ENCODE peak calls at places on chromosomes 1 and 21, in nine cellular contexts. V is stomach, A is GM10248, W is progenitor cell of endocrine pancreas, L is psoas muscle, I is HCT116, J is IMR-90, G is pancreas, F is GM13977. E is an unnamed sample.

GRCh38 chr1:70043806-70044205 is 161.6 kb downstream of the LRRC40 start:
- DNase-seq in V (no peak), A (no peak), W (no peak), L (no peak), I (no peak), J (peak; percentile 64), G (no peak), F (no peak), E (no peak)

GRCh38 chr1:204323887-204324286 is 35.8 kb downstream of the PLEKHA6 start:
- DNase-seq in V (no peak), A (no peak), W (no peak), L (no peak), I (no peak), J (peak; percentile 88), G (no peak), F (no peak), E (no peak)

GRCh38 chr1:229328598-229329362 is 14.1 kb downstream of the CCSAP start:
- DNase-seq in V (no peak), A (no peak), W (no peak), L (no peak), I (no peak), J (no peak), G (no peak), F (no peak), E (no peak)

GRCh38 chr1:117142200-117142599 is 20.7 kb upstream of the TRIM45 start:
- DNase-seq in V (no peak), A (no peak), W (no peak), L (no peak), I (no peak), J (peak; percentile 94), G (no peak), F (no peak), E (no peak)

GRCh38 chr1:204513117-204513716 is 3.0 kb upstream of the MDM4 start:
- DNase-seq in V (no peak), A (peak; percentile 69), W (no peak), L (no peak), I (no peak), J (no peak), G (no peak), F (peak; percentile 67), E (peak; percentile 68)

GRCh38 chr21:45487161-45487806 is 55.0 kb downstream of the SLC19A1 start:
- DNase-seq in V (no peak), A (no peak), W (no peak), L (no peak), I (no peak), J (no peak), G (no peak), F (no peak), E (no peak)

GRCh38 chr21:42299324-42300044 is 15.7 kb downstream of the TFF3 start:
- DNase-seq in V (no peak), A (no peak), W (no peak), L (no peak), I (no peak), J (no peak), G (no peak), F (no peak), E (no peak)

GRCh38 chr1:208007938-208008342 is 97.0 kb upstream of the CD34 start:
- DNase-seq in V (no peak), A (no peak), W (no peak), L (no peak), I (no peak), J (peak; percentile 61), G (no peak), F (no peak), E (no peak)

GRCh38 chr1:70509996-70510876 is 99.2 kb downstream of the CTH start:
- DNase-seq in V (no peak), A (peak; percentile 56), W (no peak), L (no peak), I (peak; percentile 59), J (peak; percentile 95), G (no peak), F (peak; percentile 57), E (peak; percentile 53)

GRCh38 chr1:168706376-168706995 is 22.5 kb downstream of the DPT start:
- DNase-seq in V (no peak), A (no peak), W (no peak), L (no peak), I (no peak), J (no peak), G (no peak), F (no peak), E (no peak)

GRCh38 chr21:34603002-34603709 is 11.8 kb downstream of the RCAN1 start:
- DNase-seq in V (peak; percentile 89), A (peak; percentile 78), W (peak; percentile 68), L (peak; percentile 84), I (no peak), J (peak; percentile 70), G (peak; percentile 83), F (peak; percentile 70), E (peak; percentile 79)

GRCh38 chr1:229272164-229273158 is 1.6 kb downstream of the RAB4A start:
- DNase-seq in V (no peak), A (no peak), W (no peak), L (no peak), I (no peak), J (no peak), G (no peak), F (no peak), E (no peak)

GRCh38 chr1:27011058-27011764 is 1.4 kb downstream of the TENT5B start:
- DNase-seq in V (peak; percentile 58), A (no peak), W (peak; percentile 39), L (peak; percentile 35), I (peak; percentile 54), J (peak; percentile 88), G (peak; percentile 54), F (no peak), E (no peak)

GRCh38 chr1:202750761-202751160 is 40.5 kb upstream of the SYT2 start:
- DNase-seq in V (no peak), A (no peak), W (no peak), L (no peak), I (no peak), J (no peak), G (no peak), F (no peak), E (no peak)

GRCh38 chr1:41003640-41004220 is 17.8 kb downstream of the SLFNL1 start:
- DNase-seq in V (peak; percentile 93), A (peak; percentile 83), W (no peak), L (peak; percentile 93), I (peak; percentile 92), J (peak; percentile 100), G (peak; percentile 75), F (peak; percentile 86), E (peak; percentile 80)
- TF ChIP-seq CTCF in V (no peak), A (peak; percentile 57), W (no peak), L (peak; percentile 55), I (peak; percentile 50), J (peak; percentile 68), G (no peak), F (peak; percentile 66), E (peak; percentile 50)

GRCh38 chr1:23810818-23811420 is 10.4 kb upstream of the GALE start:
- DNase-seq in V (peak; percentile 59), A (peak; percentile 75), W (no peak), L (no peak), I (no peak), J (peak; percentile 16), G (no peak), F (peak; percentile 70), E (peak; percentile 73)
- TF ChIP-seq CTCF in V (peak; percentile 27), A (peak; percentile 76), W (peak; percentile 61), L (peak; percentile 54), I (peak; percentile 56), J (peak; percentile 55), G (peak; percentile 49), F (peak; percentile 90), E (peak; percentile 74)

GRCh38 chr1:22057861-22058260 is 5.4 kb downstream of the CDC42 start:
- DNase-seq in V (no peak), A (no peak), W (no peak), L (no peak), I (no peak), J (no peak), G (no peak), F (no peak), E (no peak)
- TF ChIP-seq CTCF in V (no peak), A (no peak), W (no peak), L (no peak), I (no peak), J (no peak), G (no peak), F (no peak), E (no peak)

GRCh38 chr1:219834247-219834917 is 94.0 kb downstream of the SLC30A10 start:
- DNase-seq in V (no peak), A (no peak), W (no peak), L (no peak), I (no peak), J (no peak), G (no peak), F (no peak), E (no peak)

GRCh38 chr1:219837274-219837993 is 90.9 kb downstream of the SLC30A10 start:
- DNase-seq in V (no peak), A (peak; percentile 45), W (no peak), L (no peak), I (peak; percentile 60), J (peak; percentile 54), G (no peak), F (peak; percentile 50), E (peak; percentile 47)

GRCh38 chr1:219833214-219833816 is 95.0 kb downstream of the SLC30A10 start:
- DNase-seq in V (no peak), A (no peak), W (no peak), L (no peak), I (no peak), J (no peak), G (no peak), F (no peak), E (no peak)

GRCh38 chr1:219837994-219838294 is 90.4 kb downstream of the SLC30A10 start:
- DNase-seq in V (no peak), A (no peak), W (no peak), L (no peak), I (no peak), J (no peak), G (no peak), F (no peak), E (no peak)
- TF ChIP-seq CTCF in V (no peak), A (no peak), W (no peak), L (no peak), I (no peak), J (no peak), G (no peak), F (no peak), E (no peak)

DNA sequence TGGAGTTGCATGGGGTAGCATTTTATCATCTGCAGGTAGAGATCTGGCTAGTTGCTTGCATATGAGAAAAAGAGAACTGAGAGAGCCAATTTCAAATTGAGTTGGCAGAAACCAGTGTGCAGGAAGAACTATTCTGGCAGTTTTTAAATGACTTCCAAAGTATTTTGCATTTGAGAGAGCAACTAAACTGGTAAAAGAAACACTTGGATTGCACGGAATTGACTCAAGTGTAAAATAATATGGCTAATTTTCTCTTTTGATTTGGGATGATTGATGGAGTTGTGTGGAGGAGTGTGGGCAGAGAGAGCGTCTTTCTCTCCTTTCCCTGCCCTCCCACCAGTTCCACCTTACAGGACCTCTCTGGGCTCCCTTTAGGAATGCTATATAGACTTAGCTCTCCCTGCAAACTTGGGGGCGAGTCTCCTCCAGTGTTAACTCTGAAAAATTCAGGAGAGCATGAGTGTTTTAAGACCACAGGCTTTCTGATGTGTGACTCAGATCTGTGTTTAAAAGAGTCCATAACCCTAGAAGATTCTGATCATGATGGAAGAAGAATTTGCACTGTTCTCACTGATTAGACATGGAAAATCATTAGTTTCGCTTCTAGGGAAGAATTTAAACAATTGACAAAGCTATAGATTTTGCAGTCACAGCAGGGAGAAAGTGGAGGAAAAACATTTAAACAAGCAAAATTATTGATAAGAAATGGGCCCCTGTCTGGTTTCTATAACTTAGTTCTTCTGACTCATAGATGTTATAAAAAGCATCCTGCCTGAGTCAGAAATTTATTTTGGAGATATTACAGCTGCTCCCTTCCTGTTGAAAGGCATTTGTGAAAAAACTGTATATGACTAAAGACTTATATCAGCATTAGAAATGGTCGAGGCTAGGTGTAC is 24.9 kb upstream of the CTBS start:
- DNase-seq in V (no peak), A (peak; percentile 40), W (no peak), L (no peak), I (peak; percentile 59), J (peak; percentile 90), G (no peak), F (peak; percentile 38), E (peak; percentile 45)
- TF ChIP-seq CTCF in V (no peak), A (no peak), W (no peak), L (no peak), I (no peak), J (no peak), G (no peak), F (no peak), E (no peak)

E was measured in GM13976.